ENCODE peak calls at places on chromosomes 3 and 15, in six cellular contexts. F is pancreas, K is adrenal gland, P is WERI-Rb-1, G is right cardiac atrium, B is left lung. Q is an unnamed sample. For H3K9me3, the result is how much of the 10 kb centered on the place peaks cover.

GRCh38 chr3:113212155-113212844 is 943 bp downstream of the BOC start:
- DNase-seq in P (peak), G (peak), K (no peak), F (no peak), B (no peak), Q (no peak)

GRCh38 chr3:160331127-160331937 is 67.7 kb downstream of the IFT80 start:
- DNase-seq in K (no peak), F (no peak), G (no peak), P (no peak), B (no peak), Q (no peak)

GRCh38 chr3:29711255-29711771 is 430.4 kb downstream of the RBMS3 start:
- DNase-seq in B (no peak), G (no peak), K (peak), P (no peak), F (no peak), Q (no peak)

GRCh38 chr15:22907161-22907950 is 68.9 kb downstream of the NIPA2 start:
- DNase-seq in F (no peak), K (no peak), P (no peak), G (no peak), B (no peak), Q (no peak)

GRCh38 chr3:39848365-39848764 is 39.0 kb downstream of the MYRIP start:
- DNase-seq in F (no peak), B (no peak), P (no peak), K (no peak), G (no peak), Q (no peak)

GRCh38 chr15:73915085-73915484 is 11.2 kb upstream of the LOXL1 start:
- DNase-seq in G (no peak), B (no peak), F (no peak), P (no peak), K (no peak), Q (no peak)

GRCh38 chr3:100954990-100955389 is 38.2 kb downstream of the ABI3BP start:
- DNase-seq in K (peak), P (no peak), F (no peak), B (no peak), G (peak), Q (no peak)

GRCh38 chr3:24235121-24235520 is 259.5 kb downstream of the THRB start:
- DNase-seq in F (no peak), B (no peak), K (no peak), P (no peak), G (no peak), Q (no peak)

GRCh38 chr15:59258317-59258716 is 51.7 kb downstream of the LDHAL6B start:
- DNase-seq in F (no peak), G (no peak), K (no peak), P (no peak), B (no peak), Q (no peak)

GRCh38 chr3:162489853-162490252 is 993.2 kb downstream of the OTOL1 start:
- DNase-seq in K (no peak), P (no peak), G (no peak), F (no peak), B (no peak), Q (no peak)

GRCh38 chr3:42961633-42962032 is 17.5 kb upstream of the GASK1A start:
- DNase-seq in P (peak), G (peak), K (peak), B (no peak), F (no peak), Q (no peak)

GRCh38 chr3:134378818-134379217 is 4.6 kb upstream of the AMOTL2 start:
- DNase-seq in F (no peak), P (no peak), G (no peak), K (no peak), B (no peak), Q (no peak)

GRCh38 chr3:172232579-172232978 is 193.2 kb downstream of the FNDC3B start:
- DNase-seq in F (no peak), P (no peak), B (no peak), G (no peak), K (no peak), Q (no peak)

GRCh38 chr3:36804295-36805055 is 40.1 kb upstream of the DCLK3 start:
- DNase-seq in G (no peak), F (no peak), K (no peak), B (no peak), P (peak), Q (no peak)

GRCh38 chr3:128617557-128618397 is 32.8 kb downstream of the RPN1 start:
- DNase-seq in B (peak), G (peak), F (peak), P (peak), K (peak), Q (peak)

DNA sequence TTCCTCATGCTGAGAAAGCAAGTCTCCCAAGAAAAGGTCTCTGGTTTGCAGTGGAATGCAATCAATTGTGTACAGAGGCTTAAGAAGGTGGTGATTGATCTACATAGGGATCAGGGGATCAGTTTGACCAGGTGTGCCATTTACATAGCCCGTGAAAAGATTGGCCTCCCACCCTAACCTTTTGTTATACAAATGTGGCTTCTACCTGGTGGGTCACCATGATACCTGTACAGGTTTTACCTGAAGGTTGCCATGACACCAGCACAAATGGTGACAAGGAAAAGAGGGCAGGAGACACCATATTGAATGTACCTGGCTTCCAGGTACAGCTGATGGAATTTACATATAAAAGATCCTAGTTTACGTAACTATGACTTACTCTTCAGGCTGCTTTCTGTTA is 25.5 kb upstream of the TEX55 start:
- DNase-seq in P (no peak), K (no peak), F (no peak), B (no peak), G (no peak), Q (no peak)
- H3K9me3 ChIP-seq in P (under half), K (under half), F (under half), B (under half), G (under half), Q (under half)

GRCh38 chr3:177093966-177094365 is 103.3 kb downstream of the TBL1XR1 start:
- DNase-seq in P (no peak), K (no peak), G (no peak), F (no peak), B (no peak), Q (no peak)

GRCh38 chr3:177102526-177102925 is 94.8 kb downstream of the TBL1XR1 start:
- DNase-seq in F (no peak), B (no peak), G (no peak), K (peak), P (no peak), Q (no peak)

GRCh38 chr3:177104299-177104992 is 92.8 kb downstream of the TBL1XR1 start:
- DNase-seq in K (no peak), G (no peak), F (no peak), P (peak), B (no peak), Q (no peak)

GRCh38 chr3:177098551-177098950 is 98.7 kb downstream of the TBL1XR1 start:
- DNase-seq in B (no peak), K (no peak), G (no peak), P (no peak), F (no peak), Q (no peak)
- H3K9me3 ChIP-seq in B (under half), K (under half), G (under half), P (under half), F (under half), Q (under half)

GRCh38 chr3:1346386-1346785 is 253.6 kb downstream of the CNTN6 start:
- DNase-seq in K (no peak), F (no peak), G (no peak), P (no peak), B (no peak), Q (no peak)
- H3K9me3 ChIP-seq in K (under half), F (under half), G (under half), P (under half), B (under half), Q (under half)

GRCh38 chr3:169948559-169949371 is 17.8 kb upstream of the SEC62 start:
- DNase-seq in F (no peak), P (no peak), K (no peak), G (no peak), B (no peak), Q (no peak)

GRCh38 chr3:169954142-169954756 is 12.4 kb upstream of the SEC62 start:
- DNase-seq in B (no peak), P (no peak), K (no peak), G (no peak), F (no peak), Q (no peak)

GRCh38 chr3:169946336-169946735 is 20.3 kb upstream of the SEC62 start:
- DNase-seq in B (no peak), P (no peak), G (no peak), F (no peak), K (no peak), Q (no peak)

GRCh38 chr3:169953462-169954141 is 13.0 kb upstream of the SEC62 start:
- DNase-seq in G (no peak), P (no peak), B (no peak), K (no peak), F (no peak), Q (no peak)

GRCh38 chr3:169952045-169952444 is 14.6 kb upstream of the SEC62 start:
- DNase-seq in G (no peak), K (no peak), F (no peak), P (no peak), B (no peak), Q (no peak)
- H3K9me3 ChIP-seq in G (under half), K (under half), F (under half), P (under half), B (under half), Q (under half)

GRCh38 chr15:24718289-24719082 is 42.9 kb downstream of the NPAP1 start:
- DNase-seq in F (no peak), P (no peak), K (no peak), G (no peak), B (peak), Q (no peak)
- H3K9me3 ChIP-seq in F (under half), P (under half), K (under half), G (under half), B (under half), Q (under half)